ENCODE peak calls at places on chromosomes 16 and 17, in four cellular contexts. V, O, F and X are unnamed samples.
A peak's percentile ranks its signal among the peaks of the same experiment; 100 is the strongest.

GRCh38 chr16:52469775-52470174 is 77.2 kb downstream of the TOX3 start:
- DNase-seq in F (no peak), O (no peak), V (peak; percentile 61), X (peak; percentile 83)

GRCh38 chr17:49576121-49576905 is 642 bp downstream of the NXPH3 start:
- DNase-seq in V (peak; percentile 35), F (no peak), O (no peak), X (peak; percentile 68)

GRCh38 chr17:20300399-20301037 is 166.8 kb downstream of the LGALS9B start:
- DNase-seq in O (no peak), V (peak; percentile 97), F (no peak), X (peak; percentile 89)

GRCh38 chr17:30554839-30555751 is 77.9 kb downstream of the GOSR1 start:
- DNase-seq in O (no peak), F (no peak), V (no peak), X (peak; percentile 22)

GRCh38 chr17:511001-511690 is 158.5 kb upstream of the RPH3AL start:
- DNase-seq in V (peak; percentile 83), F (no peak), O (no peak), X (peak; percentile 45)

GRCh38 chr16:3854740-3855139 is 25.8 kb downstream of the CREBBP start:
- DNase-seq in O (no peak), F (no peak), V (no peak), X (no peak)

GRCh38 chr17:69142473-69142802 is 743 bp upstream of the ABCA6 start:
- DNase-seq in F (no peak), V (peak; percentile 31), O (no peak), X (no peak)

GRCh38 chr16:15907863-15908478 is 19.6 kb upstream of the CEP20 start:
- DNase-seq in O (peak; percentile 90), F (peak; percentile 44), V (peak; percentile 30), X (no peak)

GRCh38 chr17:64503341-64503740 is 2.7 kb downstream of the DDX5 start:
- DNase-seq in F (no peak), V (no peak), O (no peak), X (no peak)

GRCh38 chr16:77276686-77277085 is 77.5 kb downstream of the SYCE1L start:
- DNase-seq in V (no peak), F (no peak), O (no peak), X (no peak)

GRCh38 chr17:40588557-40588956 is 23.3 kb upstream of the CCR7 start:
- DNase-seq in V (no peak), O (no peak), F (no peak), X (no peak)

GRCh38 chr16:75068632-75069031 is 47.9 kb downstream of the LDHD start:
- DNase-seq in O (no peak), F (no peak), V (no peak), X (no peak)

GRCh38 chr17:45868276-45868675 is 23.6 kb downstream of the SPPL2C start:
- DNase-seq in V (no peak), F (no peak), O (no peak), X (no peak)

GRCh38 chr17:48597492-48597774 is 3.9 kb upstream of the HOXB5 start:
- DNase-seq in V (no peak), O (no peak), F (no peak), X (no peak)